ENCODE peak calls at places on chromosomes 1 and 21, in seven cellular contexts. S, I, R, B, E, L and X are unnamed samples.

GRCh38 chr1:19563336-19564097 is 78.2 kb upstream of the CAPZB start:
- ATAC-seq in R (no peak), E (peak), S (no peak), L (no peak), I (no peak), B (peak), X (no peak)

GRCh38 chr1:198380275-198380674 is 160.2 kb downstream of the ATP6V1G3 start:
- ATAC-seq in B (no peak), R (no peak), S (no peak), I (no peak), E (no peak), L (no peak), X (no peak)

GRCh38 chr1:52209429-52209828 is 67.5 kb downstream of the ZFYVE9 start:
- ATAC-seq in I (no peak), B (no peak), S (no peak), E (no peak), R (no peak), L (peak), X (peak)

GRCh38 chr1:81548918-81549587 is 251.7 kb upstream of the ADGRL2 start:
- ATAC-seq in S (no peak), R (no peak), B (no peak), I (no peak), E (no peak), L (no peak), X (no peak)

GRCh38 chr1:199682081-199682480 is 345.4 kb upstream of the NR5A2 start:
- ATAC-seq in I (no peak), S (no peak), E (no peak), B (no peak), R (no peak), L (no peak), X (no peak)

GRCh38 chr1:57411262-57411661 is 12.6 kb downstream of the DAB1 start:
- ATAC-seq in B (peak), L (no peak), E (no peak), S (no peak), R (no peak), I (no peak), X (no peak)

GRCh38 chr21:41497008-41497407 is 10.9 kb downstream of the TMPRSS2 start:
- ATAC-seq in L (no peak), R (no peak), B (no peak), S (no peak), I (no peak), E (peak), X (no peak)

GRCh38 chr1:175597969-175598765 is 145.2 kb downstream of the TNR start:
- ATAC-seq in S (no peak), L (peak), I (no peak), R (no peak), B (peak), E (no peak), X (peak)

GRCh38 chr1:50717327-50717726 is 242.7 kb downstream of the FAF1 start:
- ATAC-seq in L (no peak), I (no peak), B (no peak), S (no peak), R (no peak), E (no peak), X (no peak)

GRCh38 chr1:55203064-55203463 is 12.1 kb downstream of the USP24 start:
- ATAC-seq in L (no peak), S (no peak), I (no peak), B (no peak), R (no peak), E (no peak), X (peak)

GRCh38 chr1:234897754-234898454 is 230.7 kb downstream of the TOMM20 start:
- ATAC-seq in E (no peak), B (peak), S (no peak), L (no peak), R (no peak), I (no peak), X (no peak)

GRCh38 chr1:93676424-93676823 is 5.2 kb downstream of the BCAR3 start:
- ATAC-seq in R (no peak), E (no peak), I (no peak), S (no peak), B (peak), L (no peak), X (no peak)

GRCh38 chr1:18999287-18999852 is 42.9 kb upstream of the IFFO2 start:
- ATAC-seq in R (no peak), E (peak), B (no peak), S (no peak), L (no peak), I (no peak), X (no peak)